ENCODE peak calls at places on chromosomes 2 and 18, in nine cellular contexts. Z is tibial artery, Y is A549, U is right lobe of liver, M is thoracic aorta, T is uterus, B is stomach, G is HCT116, X is left ventricle myocardium inferior. Q is an unnamed sample.

GRCh38 chr2:170827841-170828532 is 11.3 kb downstream of the GAD1 start:
- DNase-seq in Z (no peak), Y (no peak), U (no peak), M (no peak), T (no peak), B (no peak), G (no peak), X (no peak), Q (no peak)

GRCh38 chr2:172234716-172235661 is 132.3 kb upstream of the DLX2 start:
- DNase-seq in Z (no peak), Y (peak; percentile 35), U (no peak), M (no peak), T (no peak), B (peak; percentile 60), G (no peak), X (no peak), Q (no peak)

GRCh38 chr2:45466045-45466444 is 145.0 kb downstream of the SRBD1 start:
- DNase-seq in Z (no peak), Y (no peak), U (no peak), M (no peak), T (no peak), B (no peak), G (no peak), X (no peak), Q (no peak)

GRCh38 chr2:226180485-226180884 is 619.1 kb downstream of the IRS1 start:
- DNase-seq in Z (no peak), Y (no peak), U (no peak), M (no peak), T (no peak), B (no peak), G (no peak), X (no peak), Q (no peak)

GRCh38 chr2:204069804-204070203 is 133.2 kb downstream of the ICOS start:
- DNase-seq in Z (no peak), Y (no peak), U (no peak), M (no peak), T (no peak), B (no peak), G (no peak), X (no peak), Q (no peak)

GRCh38 chr2:172095146-172095904 is 7.4 kb downstream of the DLX2 start:
- DNase-seq in Z (no peak), Y (peak; percentile 62), U (no peak), M (no peak), T (no peak), B (peak; percentile 54), G (no peak), X (peak; percentile 28), Q (no peak)

GRCh38 chr2:113699048-113699447 is 57.4 kb downstream of the SLC35F5 start:
- DNase-seq in Z (no peak), Y (no peak), U (no peak), M (no peak), T (no peak), B (no peak), G (no peak), X (no peak), Q (no peak)

GRCh38 chr2:212898011-212898410 is 253.4 kb downstream of the IKZF2 start:
- DNase-seq in Z (no peak), Y (no peak), U (no peak), M (no peak), T (no peak), B (no peak), G (no peak), X (no peak), Q (no peak)

GRCh38 chr2:234863043-234863934 is 88.5 kb upstream of the SH3BP4 start:
- DNase-seq in Z (no peak), Y (peak; percentile 65), U (peak; percentile 71), M (no peak), T (peak; percentile 18), B (no peak), G (peak; percentile 54), X (peak; percentile 25), Q (no peak)

GRCh38 chr18:59672125-59672769 is 25.0 kb downstream of the CCBE1 start:
- DNase-seq in Z (no peak), Y (no peak), U (no peak), M (no peak), T (no peak), B (no peak), G (no peak), X (no peak), Q (no peak)

DNA sequence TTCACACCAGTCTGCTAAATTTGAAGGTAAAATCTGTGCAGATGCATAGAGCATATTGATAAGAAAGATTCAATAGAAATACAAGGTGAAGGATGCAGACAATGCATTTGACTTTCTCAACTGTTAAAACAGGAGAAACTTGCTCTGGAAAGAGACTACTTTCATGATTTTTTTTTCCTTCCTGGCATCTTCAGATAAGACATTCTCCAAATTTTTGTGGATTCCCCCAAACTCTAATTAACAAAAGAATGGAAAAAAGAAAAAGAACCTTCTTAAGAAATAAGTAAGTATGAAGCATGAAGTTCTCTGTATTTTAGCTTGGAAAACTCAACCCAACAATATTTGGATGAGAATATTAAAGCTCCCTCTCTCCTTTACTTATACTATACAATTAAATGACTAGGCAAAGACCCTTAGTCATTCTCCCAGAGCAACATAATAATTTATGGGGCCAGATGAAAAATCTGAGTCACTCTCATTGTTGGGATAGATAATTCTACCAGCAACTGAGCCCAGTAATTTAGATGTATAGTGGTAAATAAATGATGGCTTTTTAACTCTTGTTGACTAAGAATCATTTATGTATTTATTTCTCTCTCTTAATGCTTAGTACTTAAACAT is 298.7 kb upstream of the COL3A1 start:
- DNase-seq in Z (no peak), Y (no peak), U (no peak), M (no peak), T (no peak), B (no peak), G (no peak), X (no peak), Q (no peak)
- H3K4me3 ChIP-seq in Z (no peak overlapping the region), Y (no peak overlapping the region), U (no peak overlapping the region), M (no peak overlapping the region), T (no peak overlapping the region), B (no peak overlapping the region), G (no peak overlapping the region), X (no peak overlapping the region), Q (no peak overlapping the region)

GRCh38 chr2:200422532-200423262 is 87.2 kb downstream of the KCTD18 start:
- DNase-seq in Z (no peak), Y (no peak), U (no peak), M (no peak), T (no peak), B (no peak), G (no peak), X (no peak), Q (no peak)
- TF ChIP-seq CTCF in Z (no peak), Y (peak; percentile 16), U (no peak), M (no peak), T (no peak), B (no peak), G (peak; percentile 12), X (no peak), Q (no peak)

DNA sequence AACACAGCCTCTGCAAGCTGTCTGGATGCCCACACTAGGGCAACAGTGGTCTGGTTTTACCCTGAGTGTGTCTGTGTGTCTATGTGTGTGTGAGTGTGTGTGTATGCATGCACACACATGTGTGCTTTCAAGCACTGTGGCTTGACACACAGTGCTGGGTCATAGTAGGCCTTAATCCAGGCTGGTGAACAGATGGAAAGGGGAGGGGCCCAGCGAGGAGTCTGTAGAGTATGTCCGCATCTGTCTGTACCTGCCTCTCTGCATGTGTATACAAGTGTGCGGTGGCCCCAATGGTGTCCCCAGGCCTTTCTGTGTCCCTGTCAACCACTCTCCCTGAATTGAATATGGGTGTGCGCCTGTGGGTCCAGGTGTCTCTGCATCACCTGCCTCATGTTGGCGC is 9.3 kb upstream of the KCNIP3 start:
- DNase-seq in Z (no peak), Y (no peak), U (no peak), M (no peak), T (no peak), B (no peak), G (no peak), X (no peak), Q (no peak)
- H3K9me3 ChIP-seq in Z (peaks cover 3% of the 10 kb centered on the region), Y (peaks cover 33% of the 10 kb centered on the region), U (no peaks in the 10 kb centered on the region), M (peaks cover 8% of the 10 kb centered on the region), T (no peaks in the 10 kb centered on the region), B (no peaks in the 10 kb centered on the region), G (no peaks in the 10 kb centered on the region), X (peaks cover 28% of the 10 kb centered on the region), Q (peaks cover 9% of the 10 kb centered on the region)

GRCh38 chr2:164839914-164840457 is 1.6 kb downstream of the COBLL1 start:
- DNase-seq in Z (no peak), Y (no peak), U (no peak), M (no peak), T (no peak), B (no peak), G (no peak), X (no peak), Q (no peak)
- H3K4me3 ChIP-seq in Z (peak overlapping the region; percentile 89), Y (peak overlapping the region; percentile 70), U (peak overlapping the region; percentile 70), M (peak overlapping the region; percentile 93), T (peak overlapping the region; percentile 57), B (peak overlapping the region; percentile 70), G (peak overlapping the region; percentile 81), X (peak overlapping the region; percentile 90), Q (peak overlapping the region; percentile 83)

GRCh38 chr2:205934443-205934842 is 151.5 kb downstream of the INO80D start:
- DNase-seq in Z (no peak), Y (peak; percentile 31), U (no peak), M (no peak), T (no peak), B (no peak), G (peak; percentile 19), X (no peak), Q (no peak)
- TF ChIP-seq CTCF in Z (no peak), Y (no peak), U (peak; percentile 44), M (no peak), T (no peak), B (no peak), G (peak; percentile 29), X (no peak), Q (no peak)